ENCODE peak calls at places on chromosomes 12 and 14, in six cellular contexts. One of them, this sample, is unnamed. For H3K27me3, the result is how much of the 10 kb centered on the place peaks cover.

GRCh38 chr12:98401427-98401826 is 114.0 kb upstream of the TMPO start:
- DNase-seq in SK-N-SH: peak
- DNase-seq in suprapubic skin: no peak
- DNase-seq in lower lobe of right lung: no peak
- DNase-seq in left ventricle myocardium inferior: no peak
- DNase-seq in left lung: no peak
- DNase-seq in this sample: no peak

GRCh38 chr12:27619308-27619707 is 76.9 kb upstream of the REP15 start:
- DNase-seq in SK-N-SH: no peak
- DNase-seq in suprapubic skin: no peak
- DNase-seq in lower lobe of right lung: no peak
- DNase-seq in left ventricle myocardium inferior: no peak
- DNase-seq in left lung: no peak
- DNase-seq in this sample: no peak

GRCh38 chr14:101781240-101782061 is 19.9 kb downstream of the PPP2R5C start:
- DNase-seq in SK-N-SH: peak
- DNase-seq in suprapubic skin: no peak
- DNase-seq in lower lobe of right lung: no peak
- DNase-seq in left ventricle myocardium inferior: no peak
- DNase-seq in left lung: peak
- DNase-seq in this sample: peak

GRCh38 chr12:96360550-96360949 is 39.7 kb downstream of the CDK17 start:
- DNase-seq in SK-N-SH: no peak
- DNase-seq in suprapubic skin: no peak
- DNase-seq in lower lobe of right lung: no peak
- DNase-seq in left ventricle myocardium inferior: no peak
- DNase-seq in left lung: no peak
- DNase-seq in this sample: no peak

GRCh38 chr12:59834659-59835474 is 239.0 kb downstream of the SLC16A7 start:
- DNase-seq in SK-N-SH: peak
- DNase-seq in suprapubic skin: no peak
- DNase-seq in lower lobe of right lung: no peak
- DNase-seq in left ventricle myocardium inferior: no peak
- DNase-seq in left lung: no peak
- DNase-seq in this sample: no peak

GRCh38 chr12:24940157-24940556 is 8.7 kb downstream of the BCAT1 start:
- DNase-seq in SK-N-SH: no peak
- DNase-seq in suprapubic skin: no peak
- DNase-seq in lower lobe of right lung: no peak
- DNase-seq in left ventricle myocardium inferior: no peak
- DNase-seq in left lung: no peak
- DNase-seq in this sample: no peak

GRCh38 chr14:103073367-103073875 is 10.6 kb upstream of the LBHD2 start:
- DNase-seq in SK-N-SH: no peak
- DNase-seq in suprapubic skin: peak
- DNase-seq in lower lobe of right lung: no peak
- DNase-seq in left ventricle myocardium inferior: peak
- DNase-seq in left lung: no peak
- DNase-seq in this sample: peak

GRCh38 chr12:47820631-47821345 is 1.1 kb upstream of the HDAC7 start:
- DNase-seq in SK-N-SH: peak
- DNase-seq in suprapubic skin: peak
- DNase-seq in lower lobe of right lung: peak
- DNase-seq in left ventricle myocardium inferior: peak
- DNase-seq in left lung: no peak
- DNase-seq in this sample: peak

GRCh38 chr12:27257104-27257848 is 13.2 kb downstream of the STK38L start:
- DNase-seq in SK-N-SH: no peak
- DNase-seq in suprapubic skin: no peak
- DNase-seq in lower lobe of right lung: no peak
- DNase-seq in left ventricle myocardium inferior: no peak
- DNase-seq in left lung: no peak
- DNase-seq in this sample: no peak

DNA sequence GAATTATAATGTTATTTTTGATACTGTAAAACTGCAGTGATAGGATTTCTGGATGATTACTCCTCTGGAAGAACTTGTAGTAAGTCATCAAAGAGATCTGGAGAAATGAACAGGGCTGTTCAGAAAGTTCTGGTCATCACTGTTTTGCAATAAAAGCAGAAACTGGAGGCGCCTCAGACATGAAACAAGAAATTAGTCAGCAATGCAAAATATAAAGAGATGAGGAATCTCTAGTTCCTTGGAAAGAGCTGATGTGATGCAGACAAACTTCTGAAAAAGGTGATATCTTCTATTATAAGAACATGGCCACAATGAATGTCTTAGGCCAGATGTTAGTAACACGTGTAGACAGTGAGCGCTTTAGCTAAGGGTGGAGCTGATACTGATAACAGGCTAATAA is 9.5 kb downstream of the ACIN1 start:
- DNase-seq in SK-N-SH: no peak
- DNase-seq in suprapubic skin: no peak
- DNase-seq in lower lobe of right lung: no peak
- DNase-seq in left ventricle myocardium inferior: no peak
- DNase-seq in left lung: no peak
- DNase-seq in this sample: no peak
- H3K27ac ChIP-seq in SK-N-SH: no peak
- H3K27ac ChIP-seq in suprapubic skin: no peak
- H3K27ac ChIP-seq in lower lobe of right lung: no peak
- H3K27ac ChIP-seq in left ventricle myocardium inferior: no peak
- H3K27ac ChIP-seq in left lung: peak
- H3K27ac ChIP-seq in this sample: no peak

DNA sequence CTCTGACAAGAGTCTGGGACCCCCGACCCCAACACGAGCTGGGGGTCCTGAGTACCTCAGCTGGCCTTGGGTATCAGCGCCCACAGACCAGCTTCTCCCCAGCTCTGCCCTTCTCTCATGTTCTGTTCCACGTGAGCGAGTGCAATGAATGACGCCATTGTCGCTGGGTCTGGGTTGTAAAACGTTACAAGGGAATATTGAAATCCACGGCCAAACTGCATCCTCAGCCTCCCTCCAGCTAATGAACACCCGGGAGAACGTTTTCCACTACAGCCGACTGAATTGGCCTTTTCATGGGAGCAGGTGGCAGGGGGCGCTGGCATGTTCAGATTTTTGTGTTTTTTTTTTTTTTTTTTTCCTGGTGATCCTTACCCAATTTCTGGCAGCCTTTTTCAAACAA is 34.7 kb downstream of the TBX5 start:
- DNase-seq in SK-N-SH: no peak
- DNase-seq in suprapubic skin: no peak
- DNase-seq in lower lobe of right lung: no peak
- DNase-seq in left ventricle myocardium inferior: no peak
- DNase-seq in left lung: no peak
- DNase-seq in this sample: no peak
- H3K27me3 ChIP-seq in SK-N-SH: under half
- H3K27me3 ChIP-seq in suprapubic skin: under half
- H3K27me3 ChIP-seq in lower lobe of right lung: under half
- H3K27me3 ChIP-seq in left ventricle myocardium inferior: under half
- H3K27me3 ChIP-seq in left lung: under half
- H3K27me3 ChIP-seq in this sample: under half

GRCh38 chr12:63753743-63754142 is 26.0 kb upstream of the RXYLT1 start:
- DNase-seq in SK-N-SH: no peak
- DNase-seq in suprapubic skin: no peak
- DNase-seq in lower lobe of right lung: no peak
- DNase-seq in left ventricle myocardium inferior: no peak
- DNase-seq in left lung: no peak
- DNase-seq in this sample: no peak
- TF ChIP-seq CTCF in SK-N-SH: peak
- TF ChIP-seq CTCF in suprapubic skin: no peak
- TF ChIP-seq CTCF in lower lobe of right lung: no peak
- TF ChIP-seq CTCF in left ventricle myocardium inferior: no peak
- TF ChIP-seq CTCF in left lung: no peak
- TF ChIP-seq CTCF in this sample: no peak

GRCh38 chr14:58395815-58396626 is at the start of gene TOMM20L:
- DNase-seq in SK-N-SH: peak
- DNase-seq in suprapubic skin: peak
- DNase-seq in lower lobe of right lung: peak
- DNase-seq in left ventricle myocardium inferior: peak
- DNase-seq in left lung: peak
- DNase-seq in this sample: peak
- H3K27ac ChIP-seq in SK-N-SH: no peak
- H3K27ac ChIP-seq in suprapubic skin: peak
- H3K27ac ChIP-seq in lower lobe of right lung: peak
- H3K27ac ChIP-seq in left ventricle myocardium inferior: peak
- H3K27ac ChIP-seq in left lung: peak
- H3K27ac ChIP-seq in this sample: peak

DNA sequence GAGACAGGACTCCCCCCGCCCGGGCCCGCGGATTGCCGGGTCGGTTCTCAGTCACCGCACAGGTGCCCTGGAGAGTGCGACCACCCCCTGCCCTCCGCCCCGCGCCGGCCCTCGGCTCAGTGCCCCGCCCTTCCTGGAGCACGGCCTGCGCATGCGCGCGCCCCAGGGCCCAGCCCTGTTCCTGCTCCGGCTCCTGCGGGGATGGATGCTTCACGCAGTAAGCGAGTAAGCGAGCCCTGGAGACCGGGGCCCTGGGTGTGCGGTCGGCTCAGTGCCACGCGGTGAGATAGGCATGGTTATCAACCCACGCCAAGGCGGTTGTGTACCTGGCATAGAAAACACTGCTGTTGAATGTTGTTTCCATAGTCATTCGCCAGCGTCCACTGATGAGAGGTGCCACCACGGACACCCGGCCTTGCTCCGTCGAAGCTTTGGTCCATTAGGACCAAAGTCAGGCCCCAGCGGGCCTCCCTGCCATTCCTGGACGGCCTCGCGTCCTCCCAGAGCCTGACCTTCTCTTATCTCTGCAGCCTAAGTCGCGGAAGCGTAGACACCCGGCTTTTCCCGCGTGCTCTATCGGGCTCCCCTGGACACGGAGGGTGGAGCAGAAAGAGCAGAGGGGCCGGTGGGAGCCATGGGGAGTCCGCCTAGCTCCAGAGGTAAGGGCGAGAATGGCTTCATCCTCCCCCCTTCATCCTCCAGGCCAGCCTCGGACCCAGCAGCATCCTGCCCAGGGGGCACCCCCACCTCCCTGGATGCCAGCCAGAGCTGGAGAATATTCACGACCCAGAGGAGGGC is 90.6 kb downstream of the PAPOLA start:
- DNase-seq in SK-N-SH: peak
- DNase-seq in suprapubic skin: peak
- DNase-seq in lower lobe of right lung: peak
- DNase-seq in left ventricle myocardium inferior: peak
- DNase-seq in left lung: no peak
- DNase-seq in this sample: peak
- H3K27me3 ChIP-seq in SK-N-SH: under half
- H3K27me3 ChIP-seq in suprapubic skin: under half
- H3K27me3 ChIP-seq in lower lobe of right lung: under half
- H3K27me3 ChIP-seq in left ventricle myocardium inferior: half or more
- H3K27me3 ChIP-seq in left lung: under half
- H3K27me3 ChIP-seq in this sample: under half

DNA sequence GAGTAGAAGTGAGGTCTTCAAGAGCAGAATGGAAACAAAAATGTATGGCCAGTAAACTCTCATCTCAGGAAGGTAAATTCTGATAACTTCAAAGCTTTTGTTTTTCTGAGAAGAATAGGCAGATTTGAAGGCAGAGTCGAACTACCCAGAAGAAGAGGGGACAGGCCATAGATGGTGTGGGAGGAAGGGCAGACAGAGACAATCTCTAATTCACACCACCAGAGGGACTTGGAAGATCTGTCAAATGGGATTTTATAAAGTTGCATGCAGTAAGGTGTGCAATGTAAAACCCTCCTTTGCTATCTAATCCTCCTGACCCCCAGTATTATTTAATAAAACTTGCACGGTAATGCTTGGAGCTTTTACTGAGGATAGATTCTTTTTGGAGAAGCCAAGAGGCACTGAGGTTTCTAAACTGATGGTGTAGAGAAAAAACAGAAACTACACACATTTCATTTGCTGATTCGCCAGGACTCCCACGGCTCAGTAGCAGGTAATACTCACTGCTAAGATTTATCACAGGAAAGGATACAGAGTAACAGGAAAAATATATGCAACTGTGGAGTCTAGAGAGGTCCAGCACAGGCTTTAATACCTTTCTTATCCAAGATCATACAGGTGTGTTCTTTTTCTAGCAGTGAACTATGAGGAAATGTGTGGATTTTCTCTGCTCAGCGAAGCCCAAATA is 18.3 kb downstream of the SLC38A2 start:
- DNase-seq in SK-N-SH: no peak
- DNase-seq in suprapubic skin: no peak
- DNase-seq in lower lobe of right lung: no peak
- DNase-seq in left ventricle myocardium inferior: no peak
- DNase-seq in left lung: no peak
- DNase-seq in this sample: no peak
- TF ChIP-seq CTCF in SK-N-SH: peak
- TF ChIP-seq CTCF in suprapubic skin: no peak
- TF ChIP-seq CTCF in lower lobe of right lung: peak
- TF ChIP-seq CTCF in left ventricle myocardium inferior: peak
- TF ChIP-seq CTCF in left lung: no peak
- TF ChIP-seq CTCF in this sample: no peak

GRCh38 chr14:63895510-63895909 is 42.7 kb downstream of the SYNE2 start:
- DNase-seq in SK-N-SH: no peak
- DNase-seq in suprapubic skin: no peak
- DNase-seq in lower lobe of right lung: no peak
- DNase-seq in left ventricle myocardium inferior: no peak
- DNase-seq in left lung: no peak
- DNase-seq in this sample: no peak

GRCh38 chr14:63896278-63896720 is 43.5 kb downstream of the SYNE2 start:
- DNase-seq in SK-N-SH: peak
- DNase-seq in suprapubic skin: no peak
- DNase-seq in lower lobe of right lung: no peak
- DNase-seq in left ventricle myocardium inferior: peak
- DNase-seq in left lung: no peak
- DNase-seq in this sample: no peak

GRCh38 chr14:63899953-63900352 is 47.1 kb downstream of the SYNE2 start:
- DNase-seq in SK-N-SH: no peak
- DNase-seq in suprapubic skin: no peak
- DNase-seq in lower lobe of right lung: no peak
- DNase-seq in left ventricle myocardium inferior: no peak
- DNase-seq in left lung: no peak
- DNase-seq in this sample: no peak

GRCh38 chr14:63893701-63894458 is 41.1 kb downstream of the SYNE2 start:
- DNase-seq in SK-N-SH: no peak
- DNase-seq in suprapubic skin: no peak
- DNase-seq in lower lobe of right lung: no peak
- DNase-seq in left ventricle myocardium inferior: peak
- DNase-seq in left lung: no peak
- DNase-seq in this sample: no peak

GRCh38 chr14:63897706-63898105 is 44.9 kb downstream of the SYNE2 start:
- DNase-seq in SK-N-SH: no peak
- DNase-seq in suprapubic skin: no peak
- DNase-seq in lower lobe of right lung: no peak
- DNase-seq in left ventricle myocardium inferior: no peak
- DNase-seq in left lung: no peak
- DNase-seq in this sample: no peak
- H3K27ac ChIP-seq in SK-N-SH: peak
- H3K27ac ChIP-seq in suprapubic skin: peak
- H3K27ac ChIP-seq in lower lobe of right lung: peak
- H3K27ac ChIP-seq in left ventricle myocardium inferior: peak
- H3K27ac ChIP-seq in left lung: peak
- H3K27ac ChIP-seq in this sample: no peak

This sample was measured in upper lobe of right lung.